ENCODE peak calls at places on chromosome 14, in four cellular contexts. H is esophagus muscularis mucosa, F is mesothelial cell of epicardium, A is bronchial epithelial cell. Z is an unnamed sample.

GRCh38 chr14:99009875-99010274 is 262.1 kb downstream of the BCL11B start:
- DNase-seq in H (no peak), F (no peak), A (no peak), Z (no peak)

GRCh38 chr14:78005325-78005724 is 164.8 kb upstream of the NRXN3 start:
- DNase-seq in H (no peak), F (no peak), A (peak), Z (peak)

GRCh38 chr14:37583358-37584210 is 11.5 kb downstream of the FOXA1 start:
- DNase-seq in H (no peak), F (peak), A (no peak), Z (no peak)

GRCh38 chr14:94145902-94146527 is 16.6 kb upstream of the IFI27L2 start:
- DNase-seq in H (peak), F (no peak), A (peak), Z (no peak)

GRCh38 chr14:100417466-100417865 is 94.3 kb downstream of the SLC25A47 start:
- DNase-seq in H (no peak), F (peak), A (peak), Z (peak)

GRCh38 chr14:100065942-100066574 is 836 bp downstream of the EVL start:
- DNase-seq in H (no peak), F (no peak), A (no peak), Z (no peak)

GRCh38 chr14:100298551-100299237 is 7.5 kb downstream of the SLC25A29 start:
- DNase-seq in H (no peak), F (no peak), A (no peak), Z (no peak)

GRCh38 chr14:37197421-37198272 is at the start of gene MIPOL1:
- DNase-seq in H (peak), F (peak), A (peak), Z (peak)

GRCh38 chr14:56181666-56182065 is 63.5 kb downstream of the PELI2 start:
- DNase-seq in H (no peak), F (no peak), A (peak), Z (no peak)

GRCh38 chr14:88168498-88169165 is 154.4 kb downstream of the KCNK10 start:
- DNase-seq in H (no peak), F (no peak), A (peak), Z (no peak)

GRCh38 chr14:61188936-61189808 is 92.0 kb downstream of the TMEM30B start:
- DNase-seq in H (peak), F (peak), A (peak), Z (no peak)

GRCh38 chr14:54509546-54510501 is at the start of gene CGRRF1:
- DNase-seq in H (peak), F (peak), A (peak), Z (peak)

GRCh38 chr14:66600416-66600815 is 92.5 kb downstream of the GPHN start:
- DNase-seq in H (no peak), F (no peak), A (peak), Z (no peak)

GRCh38 chr14:55097894-55098560 is 31.0 kb upstream of the LGALS3 start:
- DNase-seq in H (no peak), F (no peak), A (peak), Z (no peak)

GRCh38 chr14:106489112-106489881 is 962.9 kb downstream of the TMEM121 start:
- DNase-seq in H (peak), F (no peak), A (no peak), Z (no peak)

GRCh38 chr14:69573841-69574265 is 818 bp downstream of the CCDC177 start:
- DNase-seq in H (no peak), F (peak), A (no peak), Z (no peak)

GRCh38 chr14:99230271-99231141 is 41.5 kb downstream of the BCL11B start:
- DNase-seq in H (no peak), F (no peak), A (peak), Z (no peak)

GRCh38 chr14:85921241-85921640 is 391.3 kb downstream of the FLRT2 start:
- DNase-seq in H (no peak), F (no peak), A (no peak), Z (no peak)

GRCh38 chr14:64845878-64846277 is 33.8 kb downstream of the SPTB start:
- DNase-seq in H (no peak), F (no peak), A (peak), Z (no peak)

GRCh38 chr14:94401083-94401482 is 12.7 kb upstream of the SERPINA1 start:
- DNase-seq in H (no peak), F (no peak), A (peak), Z (peak)

GRCh38 chr14:91751719-91752118 is 19.8 kb upstream of the CATSPERB start:
- DNase-seq in H (no peak), F (no peak), A (peak), Z (no peak)
- TF ChIP-seq CTCF in H (no peak), F (no peak), A (no peak), Z (no peak)

DNA sequence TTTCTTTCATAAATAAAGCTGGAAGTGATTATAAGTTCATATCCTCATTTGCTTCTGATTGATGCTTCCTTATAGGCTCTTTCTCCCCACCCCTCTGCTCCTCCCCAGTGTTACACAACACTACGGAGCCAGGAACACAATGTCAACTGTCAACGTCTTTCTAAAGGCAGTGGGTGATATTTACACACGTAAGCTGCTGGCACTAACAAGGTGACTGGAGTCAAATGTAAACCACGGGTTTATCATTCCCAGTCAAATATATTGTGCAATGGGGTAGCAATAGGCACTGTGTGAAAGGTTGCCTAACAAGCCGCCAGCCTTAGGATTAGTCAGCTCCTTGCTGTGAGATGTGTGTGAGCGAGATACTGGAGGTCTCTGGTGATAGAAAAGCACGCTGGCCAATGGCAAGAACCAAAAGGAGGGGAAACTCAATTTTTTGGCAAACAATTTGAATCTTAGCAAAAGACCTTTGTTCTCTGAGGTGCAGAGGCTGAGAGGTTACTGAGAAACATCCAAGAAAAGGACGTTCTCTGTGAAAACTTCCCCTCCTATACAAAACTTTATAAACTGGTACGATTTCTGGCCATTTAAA is 22.1 kb upstream of the HECTD1 start:
- DNase-seq in H (peak), F (no peak), A (peak), Z (peak)
- TF ChIP-seq CTCF in H (no peak), F (no peak), A (no peak), Z (no peak)

DNA sequence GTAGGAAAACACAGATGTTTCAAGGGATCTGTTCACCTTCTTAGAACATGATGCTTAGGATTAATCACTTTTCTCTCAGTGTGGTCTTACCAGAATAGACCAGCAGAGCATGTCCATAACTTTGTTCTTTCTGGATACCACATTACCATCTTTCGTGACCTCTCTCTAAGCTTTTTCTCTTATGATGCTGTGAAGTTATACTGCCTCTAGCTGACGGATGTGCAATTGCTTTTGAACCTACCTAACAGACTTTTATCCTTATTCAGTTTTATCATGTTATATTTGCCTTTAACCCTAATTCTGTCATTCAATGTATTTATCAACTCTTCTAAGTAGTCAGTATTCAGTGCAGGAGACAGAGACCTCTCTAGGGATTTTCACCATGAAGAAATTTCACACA is 246.7 kb downstream of the DACT1 start:
- DNase-seq in H (no peak), F (no peak), A (no peak), Z (no peak)
- TF ChIP-seq CTCF in H (no peak), F (no peak), A (no peak), Z (peak)

GRCh38 chr14:89728964-89729363 is 225.6 kb downstream of the EFCAB11 start:
- DNase-seq in H (no peak), F (no peak), A (peak), Z (no peak)

GRCh38 chr14:89731534-89731933 is 223.0 kb downstream of the EFCAB11 start:
- DNase-seq in H (no peak), F (no peak), A (no peak), Z (no peak)

GRCh38 chr14:89730692-89731091 is 223.8 kb downstream of the EFCAB11 start:
- DNase-seq in H (no peak), F (no peak), A (no peak), Z (no peak)
- TF ChIP-seq CTCF in H (no peak), F (no peak), A (no peak), Z (no peak)

GRCh38 chr14:75822522-75823288 is 159.1 kb downstream of the TGFB3 start:
- DNase-seq in H (no peak), F (no peak), A (peak), Z (peak)
- TF ChIP-seq CTCF in H (no peak), F (no peak), A (no peak), Z (no peak)